ENCODE peak calls at places on chromosomes 7 and 10, in four cellular contexts. One of them, this sample, is unnamed.

GRCh38 chr7:1397491-1398327 is 61.6 kb downstream of the MICALL2 start:
- ATAC-seq in activated CD8-positive, alpha-beta T cell treated with anti-CD3 and anti-CD28 coated beads, Interleukin-2, amount 10 ng/mL, durations not matched to agents 7 days and 5 days: no peak
- ATAC-seq in body of pancreas: no peak
- ATAC-seq in psoas muscle: no peak
- ATAC-seq in this sample: no peak

GRCh38 chr7:31953432-31953831 is 116.8 kb downstream of the PDE1C start:
- ATAC-seq in activated CD8-positive, alpha-beta T cell treated with anti-CD3 and anti-CD28 coated beads, Interleukin-2, amount 10 ng/mL, durations not matched to agents 7 days and 5 days: no peak
- ATAC-seq in body of pancreas: no peak
- ATAC-seq in psoas muscle: no peak
- ATAC-seq in this sample: no peak

GRCh38 chr7:123714296-123715080 is 34.3 kb downstream of the WASL start:
- ATAC-seq in activated CD8-positive, alpha-beta T cell treated with anti-CD3 and anti-CD28 coated beads, Interleukin-2, amount 10 ng/mL, durations not matched to agents 7 days and 5 days: no peak
- ATAC-seq in body of pancreas: no peak
- ATAC-seq in psoas muscle: no peak
- ATAC-seq in this sample: no peak

GRCh38 chr7:129824291-129825004 is 128.3 kb downstream of the UBE2H start:
- ATAC-seq in activated CD8-positive, alpha-beta T cell treated with anti-CD3 and anti-CD28 coated beads, Interleukin-2, amount 10 ng/mL, durations not matched to agents 7 days and 5 days: no peak
- ATAC-seq in body of pancreas: no peak
- ATAC-seq in psoas muscle: no peak
- ATAC-seq in this sample: no peak

GRCh38 chr10:11115337-11115736 is 97.7 kb downstream of the CELF2 start:
- ATAC-seq in activated CD8-positive, alpha-beta T cell treated with anti-CD3 and anti-CD28 coated beads, Interleukin-2, amount 10 ng/mL, durations not matched to agents 7 days and 5 days: no peak
- ATAC-seq in body of pancreas: no peak
- ATAC-seq in psoas muscle: no peak
- ATAC-seq in this sample: no peak

GRCh38 chr7:35729061-35729783 is 34.3 kb upstream of the HERPUD2 start:
- ATAC-seq in activated CD8-positive, alpha-beta T cell treated with anti-CD3 and anti-CD28 coated beads, Interleukin-2, amount 10 ng/mL, durations not matched to agents 7 days and 5 days: peak; percentile 53
- ATAC-seq in body of pancreas: no peak
- ATAC-seq in psoas muscle: no peak
- ATAC-seq in this sample: peak; percentile 59

GRCh38 chr10:24981161-24981710 is 28.8 kb upstream of the PRTFDC1 start:
- ATAC-seq in activated CD8-positive, alpha-beta T cell treated with anti-CD3 and anti-CD28 coated beads, Interleukin-2, amount 10 ng/mL, durations not matched to agents 7 days and 5 days: no peak
- ATAC-seq in body of pancreas: peak; percentile 88
- ATAC-seq in psoas muscle: no peak
- ATAC-seq in this sample: no peak

GRCh38 chr7:78779788-78780187 is 673.7 kb downstream of the MAGI2 start:
- ATAC-seq in activated CD8-positive, alpha-beta T cell treated with anti-CD3 and anti-CD28 coated beads, Interleukin-2, amount 10 ng/mL, durations not matched to agents 7 days and 5 days: no peak
- ATAC-seq in body of pancreas: peak; percentile 67
- ATAC-seq in psoas muscle: no peak
- ATAC-seq in this sample: no peak

GRCh38 chr7:42986781-42987248 is 54.6 kb downstream of the MRPL32 start:
- ATAC-seq in activated CD8-positive, alpha-beta T cell treated with anti-CD3 and anti-CD28 coated beads, Interleukin-2, amount 10 ng/mL, durations not matched to agents 7 days and 5 days: no peak
- ATAC-seq in body of pancreas: no peak
- ATAC-seq in psoas muscle: no peak
- ATAC-seq in this sample: no peak

GRCh38 chr7:92615861-92616260 is 25.7 kb upstream of the FAM133B start:
- ATAC-seq in activated CD8-positive, alpha-beta T cell treated with anti-CD3 and anti-CD28 coated beads, Interleukin-2, amount 10 ng/mL, durations not matched to agents 7 days and 5 days: no peak
- ATAC-seq in body of pancreas: no peak
- ATAC-seq in psoas muscle: no peak
- ATAC-seq in this sample: no peak

GRCh38 chr7:34620425-34620824 is 37.6 kb upstream of the NPSR1 start:
- ATAC-seq in activated CD8-positive, alpha-beta T cell treated with anti-CD3 and anti-CD28 coated beads, Interleukin-2, amount 10 ng/mL, durations not matched to agents 7 days and 5 days: no peak
- ATAC-seq in body of pancreas: no peak
- ATAC-seq in psoas muscle: no peak
- ATAC-seq in this sample: no peak

GRCh38 chr10:118958984-118959916 is 70.3 kb upstream of the NANOS1 start:
- ATAC-seq in activated CD8-positive, alpha-beta T cell treated with anti-CD3 and anti-CD28 coated beads, Interleukin-2, amount 10 ng/mL, durations not matched to agents 7 days and 5 days: no peak
- ATAC-seq in body of pancreas: peak; percentile 90
- ATAC-seq in psoas muscle: peak; percentile 92
- ATAC-seq in this sample: peak; percentile 75

This sample was measured in SK-N-SH treated with all-trans-retinoic acid at 6 μM for 48 hours.